ENCODE peak calls at places on chromosomes 2 and 18, in six cellular contexts. L, J, N, E, W and V are unnamed samples.

GRCh38 chr18:13999266-13999665 is 83.9 kb upstream of the MC2R start:
- DNase-seq in L (no peak), J (no peak), N (no peak), E (no peak), W (no peak), V (no peak)

GRCh38 chr2:105243961-105244360 is 2.4 kb downstream of the GPR45 start:
- DNase-seq in L (no peak), J (no peak), N (no peak), E (peak), W (peak), V (no peak)

GRCh38 chr18:48838921-48839818 is 111.6 kb downstream of the SMAD7 start:
- DNase-seq in L (no peak), J (peak), N (peak), E (peak), W (no peak), V (no peak)

GRCh38 chr18:27619259-27619772 is 434.2 kb upstream of the CHST9 start:
- DNase-seq in L (no peak), J (no peak), N (no peak), E (no peak), W (no peak), V (no peak)

GRCh38 chr2:85758361-85759256 is 4.8 kb downstream of the ATOH8 start:
- DNase-seq in L (no peak), J (no peak), N (no peak), E (no peak), W (no peak), V (peak)

GRCh38 chr18:13620818-13621445 is 105.4 kb downstream of the FAM210A start:
- DNase-seq in L (no peak), J (no peak), N (peak), E (no peak), W (no peak), V (no peak)

GRCh38 chr2:182672471-182673165 is 43.4 kb upstream of the DNAJC10 start:
- DNase-seq in L (no peak), J (peak), N (no peak), E (no peak), W (no peak), V (no peak)

GRCh38 chr18:13028869-13029268 is 37.7 kb downstream of the CEP192 start:
- DNase-seq in L (no peak), J (no peak), N (no peak), E (no peak), W (no peak), V (no peak)

GRCh38 chr2:5125017-5125730 is 567.0 kb upstream of the SOX11 start:
- DNase-seq in L (no peak), J (no peak), N (no peak), E (no peak), W (no peak), V (no peak)

GRCh38 chr18:77013777-77014525 is 118.6 kb downstream of the MBP start:
- DNase-seq in L (peak), J (no peak), N (no peak), E (no peak), W (no peak), V (no peak)

GRCh38 chr2:50838316-50838715 is 193.6 kb downstream of the NRXN1 start:
- DNase-seq in L (no peak), J (no peak), N (no peak), E (no peak), W (no peak), V (no peak)

GRCh38 chr2:43749583-43749982 is 24.3 kb upstream of the DYNC2LI1 start:
- DNase-seq in L (no peak), J (no peak), N (no peak), E (no peak), W (no peak), V (no peak)

GRCh38 chr2:206801417-206801772 is 36.0 kb downstream of the FASTKD2 start:
- DNase-seq in L (no peak), J (no peak), N (no peak), E (no peak), W (no peak), V (no peak)

GRCh38 chr2:18503686-18504085 is 56.8 kb downstream of the RDH14 start:
- DNase-seq in L (no peak), J (no peak), N (no peak), E (no peak), W (no peak), V (no peak)

GRCh38 chr2:21026479-21027282 is 17.2 kb downstream of the APOB start:
- DNase-seq in L (no peak), J (no peak), N (no peak), E (no peak), W (no peak), V (no peak)

GRCh38 chr2:101267671-101268656 is 15.3 kb downstream of the CNOT11 start:
- DNase-seq in L (no peak), J (no peak), N (no peak), E (no peak), W (no peak), V (no peak)

GRCh38 chr2:168278424-168278888 is 31.1 kb upstream of the STK39 start:
- DNase-seq in L (no peak), J (peak), N (no peak), E (peak), W (no peak), V (no peak)

GRCh38 chr18:58847383-58848071 is 17.1 kb upstream of the ZNF532 start:
- DNase-seq in L (no peak), J (no peak), N (no peak), E (peak), W (no peak), V (no peak)

GRCh38 chr2:236400594-236401360 is 136.6 kb upstream of the ASB18 start:
- DNase-seq in L (no peak), J (no peak), N (no peak), E (no peak), W (no peak), V (no peak)

GRCh38 chr2:17747684-17748452 is 5.7 kb downstream of the SMC6 start:
- DNase-seq in L (no peak), J (no peak), N (no peak), E (no peak), W (no peak), V (no peak)

GRCh38 chr2:200483729-200484198 is 26.1 kb downstream of the KCTD18 start:
- DNase-seq in L (no peak), J (peak), N (peak), E (peak), W (peak), V (no peak)

GRCh38 chr2:241638063-241638660 is 669 bp downstream of the ATG4B start:
- DNase-seq in L (no peak), J (no peak), N (no peak), E (no peak), W (no peak), V (no peak)

GRCh38 chr2:121648206-121648605 is 1.1 kb downstream of the CLASP1 start:
- DNase-seq in L (no peak), J (peak), N (no peak), E (no peak), W (no peak), V (no peak)

GRCh38 chr2:149648282-149649030 is 60.9 kb upstream of the MMADHC start:
- DNase-seq in L (no peak), J (peak), N (no peak), E (no peak), W (no peak), V (no peak)

GRCh38 chr2:71884303-71885042 is 263.2 kb downstream of the CYP26B1 start:
- DNase-seq in L (no peak), J (no peak), N (no peak), E (no peak), W (no peak), V (no peak)

GRCh38 chr2:151757861-151758260 is 23.6 kb upstream of the NEB start:
- DNase-seq in L (no peak), J (no peak), N (no peak), E (no peak), W (no peak), V (peak)

GRCh38 chr2:223944704-223945531 is at the start of gene WDFY1:
- DNase-seq in L (peak), J (peak), N (peak), E (peak), W (peak), V (peak)